ENCODE peak calls at places on chromosomes 5 and 9, in seven cellular contexts. K is substantia nigra, B is LoVo, M is germinal center, U is cardiac fibroblast, Y is Panc1, D is Calu3. X is an unnamed sample.

GRCh38 chr9:14356376-14356775 is 42.4 kb upstream of the NFIB start:
- DNase-seq in K (no peak), B (no peak), M (no peak), U (no peak), Y (no peak), D (no peak), X (no peak)

GRCh38 chr9:113633782-113634596 is 170.5 kb downstream of the RGS3 start:
- DNase-seq in K (no peak), B (no peak), M (no peak), U (no peak), Y (no peak), D (no peak), X (no peak)

GRCh38 chr5:176447538-176447981 is 625 bp upstream of the FAF2 start:
- DNase-seq in K (no peak), B (no peak), M (no peak), U (no peak), Y (no peak), D (no peak), X (no peak)

GRCh38 chr5:149838881-149839739 is 105.5 kb downstream of the PDE6A start:
- DNase-seq in K (no peak), B (no peak), M (no peak), U (peak; percentile 83), Y (no peak), D (peak; percentile 50), X (no peak)

GRCh38 chr9:5879419-5880181 is 11.1 kb upstream of the MLANA start:
- DNase-seq in K (no peak), B (peak; percentile 87), M (no peak), U (peak; percentile 77), Y (no peak), D (no peak), X (no peak)

GRCh38 chr9:11159318-11159862 is 546.6 kb upstream of the PTPRD start:
- DNase-seq in K (no peak), B (no peak), M (no peak), U (no peak), Y (no peak), D (no peak), X (no peak)

GRCh38 chr5:132766020-132766805 is 10.8 kb downstream of the SEPTIN8 start:
- DNase-seq in K (no peak), B (no peak), M (no peak), U (no peak), Y (no peak), D (no peak), X (no peak)

GRCh38 chr9:114790521-114790920 is 15.3 kb downstream of the TNFSF15 start:
- DNase-seq in K (no peak), B (no peak), M (no peak), U (no peak), Y (no peak), D (no peak), X (no peak)

GRCh38 chr5:107975568-107975967 is 304.8 kb upstream of the EFNA5 start:
- DNase-seq in K (no peak), B (no peak), M (no peak), U (no peak), Y (no peak), D (no peak), X (no peak)

GRCh38 chr5:143505934-143506333 is 102.4 kb upstream of the NR3C1 start:
- DNase-seq in K (no peak), B (no peak), M (no peak), U (no peak), Y (no peak), D (no peak), X (no peak)

GRCh38 chr5:54807421-54807820 is 178.0 kb downstream of the ESM1 start:
- DNase-seq in K (no peak), B (peak; percentile 36), M (no peak), U (peak; percentile 86), Y (no peak), D (no peak), X (no peak)

GRCh38 chr5:96052374-96052773 is 90.7 kb upstream of the ELL2 start:
- DNase-seq in K (no peak), B (no peak), M (no peak), U (no peak), Y (no peak), D (no peak), X (no peak)

GRCh38 chr5:136382071-136382470 is 16.7 kb upstream of the TRPC7 start:
- DNase-seq in K (no peak), B (no peak), M (no peak), U (no peak), Y (no peak), D (no peak), X (no peak)

GRCh38 chr5:44885903-44886302 is 77.2 kb downstream of the MRPS30 start:
- DNase-seq in K (no peak), B (peak; percentile 22), M (no peak), U (no peak), Y (no peak), D (no peak), X (no peak)

GRCh38 chr9:131755541-131756198 is 15.8 kb upstream of the RAPGEF1 start:
- DNase-seq in K (peak; percentile 78), B (peak; percentile 76), M (peak; percentile 75), U (peak; percentile 82), Y (peak; percentile 70), D (peak; percentile 82), X (peak; percentile 92)

GRCh38 chr5:148452499-148453193 is 68.9 kb downstream of the FBXO38 start:
- DNase-seq in K (no peak), B (no peak), M (no peak), U (peak; percentile 8), Y (no peak), D (no peak), X (no peak)

GRCh38 chr5:16600397-16600796 is 16.4 kb downstream of the RETREG1 start:
- DNase-seq in K (peak; percentile 70), B (no peak), M (no peak), U (peak; percentile 25), Y (no peak), D (no peak), X (no peak)

GRCh38 chr5:62432618-62433064 is 20.1 kb downstream of the IPO11 start:
- DNase-seq in K (no peak), B (no peak), M (no peak), U (peak; percentile 38), Y (no peak), D (no peak), X (no peak)

GRCh38 chr9:22813520-22813919 is 366.9 kb downstream of the DMRTA1 start:
- DNase-seq in K (no peak), B (peak; percentile 8), M (no peak), U (peak; percentile 36), Y (no peak), D (no peak), X (peak; percentile 54)

GRCh38 chr9:92781902-92782301 is 17.3 kb upstream of the BICD2 start:
- DNase-seq in K (no peak), B (no peak), M (no peak), U (no peak), Y (no peak), D (peak; percentile 21), X (no peak)

GRCh38 chr9:6955251-6955921 is 197.6 kb downstream of the KDM4C start:
- DNase-seq in K (no peak), B (no peak), M (no peak), U (peak; percentile 79), Y (no peak), D (no peak), X (no peak)

GRCh38 chr5:473344-474192 is 30.6 kb downstream of the EXOC3 start:
- DNase-seq in K (no peak), B (peak; percentile 47), M (peak; percentile 46), U (peak; percentile 49), Y (no peak), D (peak; percentile 35), X (peak; percentile 90)

GRCh38 chr5:24788829-24789509 is 144.2 kb upstream of the CDH10 start:
- DNase-seq in K (no peak), B (no peak), M (no peak), U (peak; percentile 18), Y (no peak), D (no peak), X (no peak)

GRCh38 chr9:129234491-129234890 is 56.4 kb upstream of the IER5L start:
- DNase-seq in K (no peak), B (no peak), M (no peak), U (no peak), Y (no peak), D (no peak), X (no peak)

GRCh38 chr5:113338628-113339027 is 96.2 kb downstream of the TSSK1B start:
- DNase-seq in K (no peak), B (peak; percentile 30), M (no peak), U (peak; percentile 64), Y (no peak), D (no peak), X (no peak)

GRCh38 chr9:37350486-37351190 is 71.9 kb upstream of the GRHPR start:
- DNase-seq in K (no peak), B (no peak), M (no peak), U (peak; percentile 46), Y (no peak), D (no peak), X (no peak)

GRCh38 chr5:157222506-157223230 is 42.0 kb downstream of the ITK start:
- DNase-seq in K (no peak), B (no peak), M (no peak), U (peak; percentile 12), Y (no peak), D (no peak), X (no peak)

GRCh38 chr5:43041669-43042175 is 1.6 kb upstream of the ANXA2R start:
- DNase-seq in K (peak; percentile 61), B (peak; percentile 70), M (peak; percentile 16), U (peak; percentile 92), Y (peak; percentile 82), D (peak; percentile 58), X (peak; percentile 82)